ENCODE peak calls at places on chromosomes 5 and 9, in four cellular contexts. One of them, this sample, is unnamed.
A peak's percentile ranks its signal among the peaks of the same experiment; 100 is the strongest.

GRCh38 chr5:7705261-7705660 is 145.7 kb downstream of the CFAP90 start:
- DNase-seq in astrocyte of the spinal cord: no peak
- DNase-seq in lower leg skin: no peak
- DNase-seq in stimulated activated CD4-positive, alpha-beta T cell treated with anti-CD3 and anti-CD28 coated beads, Interleukin-12 subunit alpha, Interleukin-12 subunit beta, amount 100 ng/mL, for 4 hours: no peak
- DNase-seq in this sample: no peak

GRCh38 chr5:68215888-68216736 is 556 bp downstream of the PIK3R1 start:
- DNase-seq in stimulated activated CD4-positive, alpha-beta T cell treated with anti-CD3 and anti-CD28 coated beads, Interleukin-12 subunit alpha, Interleukin-12 subunit beta, amount 100 ng/mL, for 4 hours: peak; percentile 59
- DNase-seq in lower leg skin: peak; percentile 43
- DNase-seq in astrocyte of the spinal cord: no peak
- DNase-seq in this sample: peak; percentile 92

GRCh38 chr9:4774209-4774608 is 18.5 kb upstream of the RCL1 start:
- DNase-seq in lower leg skin: peak; percentile 48
- DNase-seq in astrocyte of the spinal cord: no peak
- DNase-seq in stimulated activated CD4-positive, alpha-beta T cell treated with anti-CD3 and anti-CD28 coated beads, Interleukin-12 subunit alpha, Interleukin-12 subunit beta, amount 100 ng/mL, for 4 hours: no peak
- DNase-seq in this sample: no peak

GRCh38 chr5:57324159-57324558 is 150.3 kb downstream of the GPBP1 start:
- DNase-seq in stimulated activated CD4-positive, alpha-beta T cell treated with anti-CD3 and anti-CD28 coated beads, Interleukin-12 subunit alpha, Interleukin-12 subunit beta, amount 100 ng/mL, for 4 hours: no peak
- DNase-seq in astrocyte of the spinal cord: no peak
- DNase-seq in lower leg skin: no peak
- DNase-seq in this sample: no peak

GRCh38 chr5:168656633-168657032 is 77.5 kb upstream of the PANK3 start:
- DNase-seq in lower leg skin: peak; percentile 35
- DNase-seq in stimulated activated CD4-positive, alpha-beta T cell treated with anti-CD3 and anti-CD28 coated beads, Interleukin-12 subunit alpha, Interleukin-12 subunit beta, amount 100 ng/mL, for 4 hours: no peak
- DNase-seq in astrocyte of the spinal cord: no peak
- DNase-seq in this sample: peak; percentile 64

GRCh38 chr5:74497706-74498105 is 142.8 kb downstream of the ENC1 start:
- DNase-seq in lower leg skin: no peak
- DNase-seq in stimulated activated CD4-positive, alpha-beta T cell treated with anti-CD3 and anti-CD28 coated beads, Interleukin-12 subunit alpha, Interleukin-12 subunit beta, amount 100 ng/mL, for 4 hours: no peak
- DNase-seq in astrocyte of the spinal cord: no peak
- DNase-seq in this sample: no peak

GRCh38 chr5:135203593-135204036 is 169.6 kb upstream of the PITX1 start:
- DNase-seq in stimulated activated CD4-positive, alpha-beta T cell treated with anti-CD3 and anti-CD28 coated beads, Interleukin-12 subunit alpha, Interleukin-12 subunit beta, amount 100 ng/mL, for 4 hours: no peak
- DNase-seq in astrocyte of the spinal cord: peak; percentile 38
- DNase-seq in lower leg skin: no peak
- DNase-seq in this sample: peak; percentile 61

GRCh38 chr9:79788662-79789061 is 216.9 kb downstream of the TLE4 start:
- DNase-seq in astrocyte of the spinal cord: no peak
- DNase-seq in stimulated activated CD4-positive, alpha-beta T cell treated with anti-CD3 and anti-CD28 coated beads, Interleukin-12 subunit alpha, Interleukin-12 subunit beta, amount 100 ng/mL, for 4 hours: no peak
- DNase-seq in lower leg skin: no peak
- DNase-seq in this sample: no peak

GRCh38 chr5:82164957-82165698 is 113.0 kb downstream of the RPS23 start:
- DNase-seq in lower leg skin: no peak
- DNase-seq in astrocyte of the spinal cord: peak; percentile 33
- DNase-seq in stimulated activated CD4-positive, alpha-beta T cell treated with anti-CD3 and anti-CD28 coated beads, Interleukin-12 subunit alpha, Interleukin-12 subunit beta, amount 100 ng/mL, for 4 hours: no peak
- DNase-seq in this sample: peak; percentile 75

GRCh38 chr5:138102454-138103320 is 18.9 kb downstream of the WNT8A start:
- DNase-seq in astrocyte of the spinal cord: no peak
- DNase-seq in lower leg skin: no peak
- DNase-seq in stimulated activated CD4-positive, alpha-beta T cell treated with anti-CD3 and anti-CD28 coated beads, Interleukin-12 subunit alpha, Interleukin-12 subunit beta, amount 100 ng/mL, for 4 hours: no peak
- DNase-seq in this sample: no peak

GRCh38 chr5:110104048-110104725 is 414.5 kb downstream of the MAN2A1 start:
- DNase-seq in lower leg skin: no peak
- DNase-seq in astrocyte of the spinal cord: no peak
- DNase-seq in stimulated activated CD4-positive, alpha-beta T cell treated with anti-CD3 and anti-CD28 coated beads, Interleukin-12 subunit alpha, Interleukin-12 subunit beta, amount 100 ng/mL, for 4 hours: no peak
- DNase-seq in this sample: no peak

GRCh38 chr5:141876628-141877477 is 1.4 kb downstream of the PCDH1 start:
- DNase-seq in lower leg skin: no peak
- DNase-seq in astrocyte of the spinal cord: no peak
- DNase-seq in stimulated activated CD4-positive, alpha-beta T cell treated with anti-CD3 and anti-CD28 coated beads, Interleukin-12 subunit alpha, Interleukin-12 subunit beta, amount 100 ng/mL, for 4 hours: no peak
- DNase-seq in this sample: peak; percentile 61

GRCh38 chr5:122182491-122182921 is 53.2 kb downstream of the ZNF474 start:
- DNase-seq in lower leg skin: peak; percentile 71
- DNase-seq in astrocyte of the spinal cord: peak; percentile 92
- DNase-seq in stimulated activated CD4-positive, alpha-beta T cell treated with anti-CD3 and anti-CD28 coated beads, Interleukin-12 subunit alpha, Interleukin-12 subunit beta, amount 100 ng/mL, for 4 hours: no peak
- DNase-seq in this sample: peak; percentile 81

GRCh38 chr5:124797665-124798087 is 51.2 kb upstream of the ZNF608 start:
- DNase-seq in astrocyte of the spinal cord: no peak
- DNase-seq in stimulated activated CD4-positive, alpha-beta T cell treated with anti-CD3 and anti-CD28 coated beads, Interleukin-12 subunit alpha, Interleukin-12 subunit beta, amount 100 ng/mL, for 4 hours: no peak
- DNase-seq in lower leg skin: no peak
- DNase-seq in this sample: no peak

GRCh38 chr9:1954238-1954637 is 60.9 kb upstream of the SMARCA2 start:
- DNase-seq in lower leg skin: no peak
- DNase-seq in astrocyte of the spinal cord: no peak
- DNase-seq in stimulated activated CD4-positive, alpha-beta T cell treated with anti-CD3 and anti-CD28 coated beads, Interleukin-12 subunit alpha, Interleukin-12 subunit beta, amount 100 ng/mL, for 4 hours: no peak
- DNase-seq in this sample: no peak

GRCh38 chr5:127070243-127070642 is 3.1 kb downstream of the C5orf63 start:
- DNase-seq in astrocyte of the spinal cord: no peak
- DNase-seq in lower leg skin: no peak
- DNase-seq in stimulated activated CD4-positive, alpha-beta T cell treated with anti-CD3 and anti-CD28 coated beads, Interleukin-12 subunit alpha, Interleukin-12 subunit beta, amount 100 ng/mL, for 4 hours: no peak
- DNase-seq in this sample: no peak

GRCh38 chr9:112032009-112032408 is 135.4 kb downstream of the UGCG start:
- DNase-seq in astrocyte of the spinal cord: no peak
- DNase-seq in lower leg skin: no peak
- DNase-seq in stimulated activated CD4-positive, alpha-beta T cell treated with anti-CD3 and anti-CD28 coated beads, Interleukin-12 subunit alpha, Interleukin-12 subunit beta, amount 100 ng/mL, for 4 hours: no peak
- DNase-seq in this sample: no peak

GRCh38 chr9:38671372-38671731 is 48.6 kb downstream of the FAM240B start:
- DNase-seq in lower leg skin: no peak
- DNase-seq in astrocyte of the spinal cord: no peak
- DNase-seq in stimulated activated CD4-positive, alpha-beta T cell treated with anti-CD3 and anti-CD28 coated beads, Interleukin-12 subunit alpha, Interleukin-12 subunit beta, amount 100 ng/mL, for 4 hours: no peak
- DNase-seq in this sample: peak; percentile 51

GRCh38 chr5:1538741-1539392 is 15.1 kb upstream of the LPCAT1 start:
- DNase-seq in lower leg skin: no peak
- DNase-seq in astrocyte of the spinal cord: no peak
- DNase-seq in stimulated activated CD4-positive, alpha-beta T cell treated with anti-CD3 and anti-CD28 coated beads, Interleukin-12 subunit alpha, Interleukin-12 subunit beta, amount 100 ng/mL, for 4 hours: no peak
- DNase-seq in this sample: no peak

GRCh38 chr9:87592554-87593394 is 95.1 kb downstream of the DAPK1 start:
- DNase-seq in stimulated activated CD4-positive, alpha-beta T cell treated with anti-CD3 and anti-CD28 coated beads, Interleukin-12 subunit alpha, Interleukin-12 subunit beta, amount 100 ng/mL, for 4 hours: no peak
- DNase-seq in lower leg skin: no peak
- DNase-seq in astrocyte of the spinal cord: peak; percentile 72
- DNase-seq in this sample: no peak

GRCh38 chr5:131224387-131225191 is 39.3 kb upstream of the CDC42SE2 start:
- DNase-seq in lower leg skin: peak; percentile 20
- DNase-seq in stimulated activated CD4-positive, alpha-beta T cell treated with anti-CD3 and anti-CD28 coated beads, Interleukin-12 subunit alpha, Interleukin-12 subunit beta, amount 100 ng/mL, for 4 hours: no peak
- DNase-seq in astrocyte of the spinal cord: no peak
- DNase-seq in this sample: no peak

GRCh38 chr9:132147839-132148238 is 14.0 kb upstream of the NTNG2 start:
- DNase-seq in astrocyte of the spinal cord: no peak
- DNase-seq in stimulated activated CD4-positive, alpha-beta T cell treated with anti-CD3 and anti-CD28 coated beads, Interleukin-12 subunit alpha, Interleukin-12 subunit beta, amount 100 ng/mL, for 4 hours: no peak
- DNase-seq in lower leg skin: no peak
- DNase-seq in this sample: no peak

GRCh38 chr9:99109522-99109921 is 4.6 kb downstream of the TGFBR1 start:
- DNase-seq in astrocyte of the spinal cord: no peak
- DNase-seq in stimulated activated CD4-positive, alpha-beta T cell treated with anti-CD3 and anti-CD28 coated beads, Interleukin-12 subunit alpha, Interleukin-12 subunit beta, amount 100 ng/mL, for 4 hours: no peak
- DNase-seq in lower leg skin: no peak
- DNase-seq in this sample: no peak

GRCh38 chr5:107672212-107673105 is 1.7 kb upstream of the EFNA5 start:
- DNase-seq in astrocyte of the spinal cord: peak; percentile 95
- DNase-seq in lower leg skin: peak; percentile 81
- DNase-seq in stimulated activated CD4-positive, alpha-beta T cell treated with anti-CD3 and anti-CD28 coated beads, Interleukin-12 subunit alpha, Interleukin-12 subunit beta, amount 100 ng/mL, for 4 hours: no peak
- DNase-seq in this sample: peak; percentile 100

GRCh38 chr9:93586290-93587057 is 10.1 kb downstream of the PHF2 start:
- DNase-seq in lower leg skin: no peak
- DNase-seq in stimulated activated CD4-positive, alpha-beta T cell treated with anti-CD3 and anti-CD28 coated beads, Interleukin-12 subunit alpha, Interleukin-12 subunit beta, amount 100 ng/mL, for 4 hours: no peak
- DNase-seq in astrocyte of the spinal cord: no peak
- DNase-seq in this sample: no peak

GRCh38 chr5:130545291-130545690 is 619.8 kb downstream of the HINT1 start:
- DNase-seq in lower leg skin: no peak
- DNase-seq in astrocyte of the spinal cord: no peak
- DNase-seq in stimulated activated CD4-positive, alpha-beta T cell treated with anti-CD3 and anti-CD28 coated beads, Interleukin-12 subunit alpha, Interleukin-12 subunit beta, amount 100 ng/mL, for 4 hours: no peak
- DNase-seq in this sample: no peak

GRCh38 chr9:99264070-99264469 is 42.0 kb downstream of the SEC61B start:
- DNase-seq in astrocyte of the spinal cord: no peak
- DNase-seq in lower leg skin: no peak
- DNase-seq in stimulated activated CD4-positive, alpha-beta T cell treated with anti-CD3 and anti-CD28 coated beads, Interleukin-12 subunit alpha, Interleukin-12 subunit beta, amount 100 ng/mL, for 4 hours: peak; percentile 15
- DNase-seq in this sample: peak; percentile 70

GRCh38 chr5:119078071-119078846 is 7.4 kb downstream of the DMXL1 start:
- DNase-seq in astrocyte of the spinal cord: no peak
- DNase-seq in lower leg skin: no peak
- DNase-seq in stimulated activated CD4-positive, alpha-beta T cell treated with anti-CD3 and anti-CD28 coated beads, Interleukin-12 subunit alpha, Interleukin-12 subunit beta, amount 100 ng/mL, for 4 hours: no peak
- DNase-seq in this sample: no peak

GRCh38 chr9:124436320-124436719 is 13.9 kb upstream of the ADGRD2 start:
- DNase-seq in astrocyte of the spinal cord: no peak
- DNase-seq in stimulated activated CD4-positive, alpha-beta T cell treated with anti-CD3 and anti-CD28 coated beads, Interleukin-12 subunit alpha, Interleukin-12 subunit beta, amount 100 ng/mL, for 4 hours: no peak
- DNase-seq in lower leg skin: no peak
- DNase-seq in this sample: no peak

GRCh38 chr5:20554001-20554400 is 566.0 kb upstream of the CDH18 start:
- DNase-seq in astrocyte of the spinal cord: peak; percentile 64
- DNase-seq in stimulated activated CD4-positive, alpha-beta T cell treated with anti-CD3 and anti-CD28 coated beads, Interleukin-12 subunit alpha, Interleukin-12 subunit beta, amount 100 ng/mL, for 4 hours: no peak
- DNase-seq in lower leg skin: no peak
- DNase-seq in this sample: no peak

GRCh38 chr5:116577064-116577788 is 2.6 kb upstream of the SEMA6A start:
- DNase-seq in astrocyte of the spinal cord: no peak
- DNase-seq in stimulated activated CD4-positive, alpha-beta T cell treated with anti-CD3 and anti-CD28 coated beads, Interleukin-12 subunit alpha, Interleukin-12 subunit beta, amount 100 ng/mL, for 4 hours: no peak
- DNase-seq in lower leg skin: no peak
- DNase-seq in this sample: no peak

GRCh38 chr5:41637869-41638268 is 127.5 kb upstream of the PLCXD3 start:
- DNase-seq in lower leg skin: no peak
- DNase-seq in astrocyte of the spinal cord: no peak
- DNase-seq in stimulated activated CD4-positive, alpha-beta T cell treated with anti-CD3 and anti-CD28 coated beads, Interleukin-12 subunit alpha, Interleukin-12 subunit beta, amount 100 ng/mL, for 4 hours: no peak
- DNase-seq in this sample: no peak